ENCODE peak calls at places on chromosomes 1 and 21, in nine cellular contexts. V is A549, W is Panc1, Z is HL-60, H is HCT116, Q is SK-N-SH, R is GM12878, T is HepG2, O is K562. I is an unnamed sample.

GRCh38 chr1:5854754-5855153 is 137.5 kb downstream of the NPHP4 start:
- DNase-seq in V (no peak), W (no peak), Z (no peak), H (no peak), Q (no peak), R (no peak), T (no peak), O (no peak), I (no peak)

GRCh38 chr1:52613611-52614373 is 11.6 kb downstream of the GPX7 start:
- DNase-seq in V (no peak), W (no peak), Z (no peak), H (no peak), Q (no peak), R (no peak), T (no peak), O (peak), I (no peak)

GRCh38 chr1:78553859-78554258 is 63.1 kb downstream of the PTGFR start:
- DNase-seq in V (no peak), W (no peak), Z (peak), H (peak), Q (no peak), R (no peak), T (peak), O (no peak), I (peak)

GRCh38 chr1:21290546-21290944 is 282 bp upstream of the ECE1 start:
- DNase-seq in V (peak), W (no peak), Z (no peak), H (no peak), Q (no peak), R (peak), T (no peak), O (no peak), I (peak)

GRCh38 chr21:26391166-26391565 is 181.9 kb downstream of the CYYR1 start:
- DNase-seq in V (no peak), W (peak), Z (no peak), H (no peak), Q (no peak), R (no peak), T (no peak), O (no peak), I (no peak)

GRCh38 chr1:39272027-39272790 is 67.7 kb downstream of the MACF1 start:
- DNase-seq in V (no peak), W (no peak), Z (no peak), H (no peak), Q (no peak), R (peak), T (peak), O (peak), I (no peak)

GRCh38 chr1:181119076-181119989 is 30.8 kb downstream of the IER5 start:
- DNase-seq in V (no peak), W (no peak), Z (no peak), H (peak), Q (no peak), R (no peak), T (no peak), O (no peak), I (no peak)

GRCh38 chr1:156154317-156154749 is 948 bp downstream of the SEMA4A start:
- DNase-seq in V (no peak), W (no peak), Z (peak), H (no peak), Q (no peak), R (peak), T (no peak), O (no peak), I (no peak)

GRCh38 chr21:29372063-29372802 is 73.5 kb downstream of the BACH1 start:
- DNase-seq in V (peak), W (no peak), Z (peak), H (peak), Q (peak), R (peak), T (peak), O (peak), I (peak)
- TF ChIP-seq REST in V (no peak), W (no peak), Z (no peak), H (no peak), Q (no peak), R (no peak), T (no peak), O (no peak), I (no peak)

GRCh38 chr21:29947119-29947518 is 7.3 kb upstream of the GRIK1 start:
- DNase-seq in V (no peak), W (no peak), Z (no peak), H (no peak), Q (no peak), R (no peak), T (no peak), O (no peak), I (peak)
- TF ChIP-seq REST in V (no peak), W (no peak), Z (no peak), H (no peak), Q (no peak), R (no peak), T (no peak), O (no peak), I (no peak)

DNA sequence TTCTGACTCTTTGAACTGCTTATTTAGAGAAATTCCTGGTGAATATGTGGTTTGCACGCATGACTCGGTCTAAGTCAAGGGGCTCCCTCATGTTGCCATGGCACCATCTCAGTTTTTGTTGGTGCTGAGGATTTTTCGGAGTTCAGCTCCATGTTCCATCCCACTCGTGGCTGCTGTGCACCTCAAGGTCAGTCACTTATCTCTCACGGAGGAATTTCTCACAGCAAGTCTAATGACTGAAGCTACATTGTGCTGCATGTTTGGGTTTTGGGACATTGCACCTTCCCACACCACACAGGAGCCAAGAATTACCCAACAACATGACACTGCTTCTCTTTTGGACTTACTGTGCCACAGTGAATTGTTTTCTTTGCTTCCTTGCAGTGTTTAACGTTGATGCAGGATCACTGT is 269.9 kb downstream of the NCAM2 start:
- DNase-seq in V (no peak), W (no peak), Z (no peak), H (no peak), Q (no peak), R (no peak), T (no peak), O (no peak), I (no peak)
- TF ChIP-seq REST in V (no peak), W (no peak), Z (no peak), H (no peak), Q (no peak), R (no peak), T (no peak), O (no peak), I (no peak)

GRCh38 chr1:94385354-94385947 is 32.7 kb upstream of the ABCD3 start:
- DNase-seq in V (no peak), W (no peak), Z (no peak), H (no peak), Q (no peak), R (no peak), T (peak), O (no peak), I (no peak)

GRCh38 chr1:94384485-94385353 is 33.5 kb upstream of the ABCD3 start:
- DNase-seq in V (peak), W (no peak), Z (no peak), H (no peak), Q (peak), R (no peak), T (peak), O (no peak), I (no peak)

GRCh38 chr1:94382163-94382562 is 36.0 kb upstream of the ABCD3 start:
- DNase-seq in V (no peak), W (no peak), Z (peak), H (no peak), Q (no peak), R (no peak), T (no peak), O (no peak), I (no peak)

GRCh38 chr1:94379615-94380014 is 38.6 kb upstream of the ABCD3 start:
- DNase-seq in V (no peak), W (no peak), Z (no peak), H (no peak), Q (no peak), R (no peak), T (peak), O (no peak), I (no peak)

DNA sequence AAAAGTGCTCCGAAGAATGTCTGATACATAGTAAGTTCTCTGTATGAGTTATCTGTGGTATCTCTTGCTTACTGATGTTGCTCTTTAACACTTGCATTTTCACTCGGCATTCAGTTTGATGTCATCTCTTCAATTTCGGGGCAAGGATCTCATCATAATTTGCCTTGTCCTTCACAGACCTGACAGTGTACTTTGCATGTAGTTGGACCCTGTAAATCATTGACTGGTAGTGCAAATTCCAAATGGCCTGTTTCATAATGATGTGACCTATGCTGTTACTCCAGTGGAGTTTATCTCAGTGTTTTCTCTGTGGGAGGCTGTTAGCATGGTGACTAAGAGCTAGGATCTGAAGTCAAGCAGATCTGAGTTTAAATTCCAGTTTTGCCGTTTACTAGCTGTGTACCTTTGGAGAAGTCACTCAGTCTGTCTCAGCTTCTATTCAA is 34.2 kb upstream of the ABCD3 start:
- DNase-seq in V (peak), W (no peak), Z (no peak), H (no peak), Q (no peak), R (peak), T (peak), O (no peak), I (no peak)
- TF ChIP-seq REST in V (no peak), W (no peak), Z (no peak), H (no peak), Q (no peak), R (no peak), T (peak), O (no peak), I (no peak)

GRCh38 chr1:12124693-12125421 is 41.9 kb upstream of the TNFRSF1B start:
- DNase-seq in V (peak), W (peak), Z (peak), H (peak), Q (peak), R (no peak), T (peak), O (peak), I (peak)
- TF ChIP-seq REST in V (no peak), W (no peak), Z (no peak), H (no peak), Q (no peak), R (no peak), T (no peak), O (peak), I (no peak)

DNA sequence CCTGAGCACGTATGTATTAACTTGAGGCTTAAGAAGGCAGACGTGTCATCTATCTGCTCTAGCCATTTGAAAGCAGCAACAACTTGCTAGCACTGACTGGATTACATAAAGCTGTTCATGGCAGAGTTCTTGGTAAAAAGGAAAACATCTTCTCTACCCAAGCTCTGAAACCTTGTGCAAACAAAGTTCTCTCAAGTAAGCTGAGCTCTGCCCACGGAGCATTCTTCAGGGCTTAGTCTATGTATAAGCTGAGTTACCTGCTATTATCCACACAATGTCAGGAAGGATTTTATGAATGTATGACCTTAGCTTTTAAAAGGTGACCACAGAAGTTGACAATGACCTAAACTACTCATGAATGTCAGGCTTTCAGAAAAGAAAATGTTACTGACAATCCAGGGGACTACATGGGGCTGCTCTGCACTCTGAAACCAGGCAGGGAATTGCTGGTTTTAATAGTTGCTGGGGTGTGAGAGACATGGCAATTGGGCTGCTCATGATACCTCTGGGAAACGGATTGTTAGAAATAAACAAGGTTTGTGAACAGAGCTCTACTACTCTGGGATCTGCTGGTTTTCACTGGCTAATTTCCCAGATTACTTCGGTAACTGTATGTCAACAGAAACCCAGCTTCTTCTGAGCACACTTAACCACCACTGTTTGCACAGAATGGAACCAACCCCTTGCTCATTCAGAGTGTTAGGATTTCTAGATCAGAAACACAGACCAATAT is 29.6 kb upstream of the CCN1 start:
- DNase-seq in V (no peak), W (peak), Z (no peak), H (no peak), Q (no peak), R (no peak), T (no peak), O (no peak), I (no peak)
- TF ChIP-seq REST in V (no peak), W (no peak), Z (no peak), H (no peak), Q (no peak), R (no peak), T (no peak), O (no peak), I (no peak)

GRCh38 chr1:37682334-37682987 is 9.9 kb upstream of the CDCA8 start:
- DNase-seq in V (peak), W (peak), Z (peak), H (peak), Q (peak), R (no peak), T (peak), O (peak), I (peak)
- TF ChIP-seq REST in V (no peak), W (no peak), Z (no peak), H (no peak), Q (no peak), R (no peak), T (no peak), O (no peak), I (no peak)

GRCh38 chr1:228809621-228810313 is 74.5 kb downstream of the RHOU start:
- DNase-seq in V (no peak), W (no peak), Z (no peak), H (no peak), Q (no peak), R (no peak), T (no peak), O (no peak), I (peak)
- TF ChIP-seq REST in V (no peak), W (no peak), Z (no peak), H (no peak), Q (no peak), R (no peak), T (no peak), O (no peak), I (no peak)

I was measured in GM23338.